ENCODE peak calls at places on chromosomes 7 and 10, in six cellular contexts. G, M, S, V, K and T are unnamed samples.

GRCh38 chr10:107914450-107915276 is 750.2 kb upstream of the SORCS1 start:
- DNase-seq in V (no peak), G (peak; percentile 46), K (peak; percentile 7), S (peak; percentile 43), M (no peak), T (no peak)

GRCh38 chr7:4665661-4666060 is 16.4 kb upstream of the FOXK1 start:
- DNase-seq in V (no peak), M (no peak), S (no peak), K (no peak), G (no peak), T (no peak)

GRCh38 chr10:71736570-71737355 is 17.2 kb upstream of the C10orf105 start:
- DNase-seq in M (no peak), K (peak; percentile 53), S (no peak), V (no peak), G (no peak), T (no peak)

GRCh38 chr7:129264534-129264933 is 39.7 kb downstream of the AHCYL2 start:
- DNase-seq in V (no peak), G (no peak), K (no peak), S (no peak), M (no peak), T (no peak)

GRCh38 chr7:17097668-17098297 is 200.7 kb upstream of the AHR start:
- DNase-seq in M (no peak), V (no peak), S (no peak), K (no peak), G (no peak), T (peak; percentile 47)

GRCh38 chr10:71971769-71972555 is 7.8 kb downstream of the CHST3 start:
- DNase-seq in M (no peak), V (no peak), S (no peak), K (no peak), G (no peak), T (no peak)

GRCh38 chr7:131040467-131040932 is 287.2 kb upstream of the MKLN1 start:
- DNase-seq in K (peak; percentile 77), V (no peak), G (no peak), S (no peak), M (peak; percentile 69), T (peak; percentile 67)

GRCh38 chr10:132706701-132707100 is 79.2 kb downstream of the NKX6-2 start:
- DNase-seq in M (no peak), G (peak; percentile 49), V (peak; percentile 33), S (peak; percentile 25), K (no peak), T (no peak)

GRCh38 chr7:47970750-47971149 is 8.7 kb downstream of the HUS1 start:
- DNase-seq in V (no peak), K (no peak), G (no peak), M (no peak), S (no peak), T (no peak)

GRCh38 chr7:137741443-137741842 is 105.3 kb downstream of the DGKI start:
- DNase-seq in K (no peak), M (no peak), V (no peak), G (no peak), S (no peak), T (no peak)

GRCh38 chr10:77892021-77892739 is 34.4 kb downstream of the DLG5 start:
- DNase-seq in M (no peak), K (no peak), S (no peak), G (no peak), V (no peak), T (no peak)

GRCh38 chr10:112793197-112793921 is 156.7 kb upstream of the TCF7L2 start:
- DNase-seq in M (no peak), V (no peak), G (no peak), S (no peak), K (peak; percentile 64), T (no peak)

GRCh38 chr10:20363666-20364065 is 533.4 kb downstream of the NEBL start:
- DNase-seq in M (no peak), V (no peak), K (no peak), G (no peak), S (no peak), T (no peak)

GRCh38 chr7:111853231-111853990 is 291.1 kb upstream of the IMMP2L start:
- DNase-seq in V (no peak), M (no peak), G (no peak), S (no peak), K (no peak), T (no peak)

GRCh38 chr10:122461729-122462532 is 578 bp downstream of the HTRA1 start:
- DNase-seq in K (no peak), G (no peak), M (no peak), S (peak; percentile 54), V (peak; percentile 54), T (no peak)

GRCh38 chr7:91875851-91876250 is 4.7 kb downstream of the MTERF1 start:
- DNase-seq in V (no peak), S (no peak), K (no peak), M (no peak), G (no peak), T (no peak)

GRCh38 chr7:156618078-156618790 is 22.3 kb upstream of the RNF32 start:
- DNase-seq in V (no peak), G (no peak), M (no peak), S (no peak), K (no peak), T (no peak)

GRCh38 chr7:148277042-148277660 is 313.4 kb upstream of the C7orf33 start:
- DNase-seq in K (no peak), M (no peak), G (no peak), V (no peak), S (no peak), T (no peak)

GRCh38 chr7:148270576-148270975 is 320.0 kb upstream of the C7orf33 start:
- DNase-seq in S (no peak), G (no peak), K (no peak), M (no peak), V (no peak), T (no peak)

GRCh38 chr7:148275359-148275890 is 315.1 kb upstream of the C7orf33 start:
- DNase-seq in K (no peak), G (no peak), V (no peak), M (no peak), S (no peak), T (no peak)

GRCh38 chr7:148274118-148274517 is 316.4 kb upstream of the C7orf33 start:
- DNase-seq in K (no peak), S (no peak), V (no peak), G (no peak), M (no peak), T (no peak)

DNA sequence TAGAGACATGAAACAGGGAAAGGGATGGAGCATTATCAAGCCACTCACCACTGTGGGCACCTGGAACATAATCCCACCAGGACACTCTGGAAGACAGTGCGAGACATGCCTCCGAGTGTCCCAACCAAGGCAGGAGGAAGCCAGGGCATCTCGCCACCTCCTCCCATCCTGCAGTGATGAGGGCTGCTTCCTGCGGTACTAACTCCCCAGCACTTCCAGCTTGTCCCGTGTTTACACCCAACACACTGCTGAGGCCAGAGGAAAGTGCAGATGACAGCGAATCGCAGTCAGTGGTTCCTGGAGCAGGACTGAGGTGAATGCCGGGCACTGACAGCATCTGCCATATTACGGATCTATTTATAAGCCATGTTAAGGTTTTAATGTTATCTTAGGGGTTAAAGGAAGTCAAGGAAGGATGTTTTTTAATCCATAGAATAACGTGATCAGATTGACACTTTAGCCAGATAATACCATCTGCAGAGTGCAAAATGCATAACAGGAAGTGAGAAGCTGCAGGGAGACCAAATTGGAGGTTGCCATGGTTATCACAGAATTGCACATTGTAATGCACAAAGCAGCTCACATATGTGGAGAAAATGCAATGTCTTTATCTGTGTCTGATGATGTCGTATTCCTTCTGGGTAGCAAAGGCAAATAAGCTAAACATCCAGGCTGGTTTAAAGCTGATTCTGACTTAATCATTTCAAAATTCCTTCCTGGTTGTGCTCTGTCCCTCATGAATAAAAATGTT is 314.1 kb upstream of the C7orf33 start:
- DNase-seq in K (no peak), G (no peak), S (no peak), M (peak; percentile 8), V (no peak), T (no peak)
- H3K27ac ChIP-seq in K (no peak overlapping the region), G (no peak overlapping the region), S (no peak overlapping the region), M (no peak overlapping the region), V (no peak overlapping the region), T (no peak overlapping the region)

GRCh38 chr10:73858013-73858708 is 16.2 kb downstream of the CAMK2G start:
- DNase-seq in V (no peak), S (no peak), M (no peak), G (no peak), K (no peak), T (no peak)

GRCh38 chr10:73857446-73857845 is 16.9 kb downstream of the CAMK2G start:
- DNase-seq in S (no peak), V (no peak), K (no peak), G (no peak), M (no peak), T (no peak)

GRCh38 chr10:73854310-73854709 is 20.0 kb downstream of the CAMK2G start:
- DNase-seq in M (no peak), K (peak; percentile 32), G (no peak), S (no peak), V (no peak), T (no peak)

GRCh38 chr10:73855413-73855812 is 18.9 kb downstream of the CAMK2G start:
- DNase-seq in V (no peak), S (no peak), G (no peak), K (peak; percentile 29), M (no peak), T (no peak)

DNA sequence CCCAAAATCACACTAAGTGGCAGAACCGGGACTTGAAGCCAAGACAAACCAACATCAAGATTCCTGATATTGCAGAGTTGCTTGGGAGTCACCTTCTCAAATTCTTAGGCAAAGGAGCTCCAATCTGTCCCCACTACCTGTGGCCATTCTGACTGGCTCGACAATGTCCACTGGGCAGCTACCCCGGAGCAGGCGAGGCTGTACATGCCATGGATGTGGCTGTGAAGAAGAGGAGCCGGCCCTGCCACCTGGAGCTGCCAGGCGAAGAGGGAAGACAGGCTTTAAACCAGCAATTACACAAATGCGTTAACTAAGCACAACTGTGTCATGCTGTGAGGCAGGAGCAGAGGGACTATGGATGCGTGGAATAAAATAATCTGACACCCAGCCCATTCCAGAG is 18.1 kb downstream of the CAMK2G start:
- DNase-seq in S (no peak), V (no peak), M (no peak), G (no peak), K (no peak), T (no peak)
- H3K4me1 ChIP-seq in S (no peaks in the 10 kb centered on the region), V (peaks cover 2% of the 10 kb centered on the region), M (peaks cover 45% of the 10 kb centered on the region), G (no peaks in the 10 kb centered on the region), K (peaks cover 72% of the 10 kb centered on the region), T (no peaks in the 10 kb centered on the region)

GRCh38 chr7:37481154-37481553 is 32.5 kb upstream of the ELMO1 start:
- DNase-seq in G (no peak), V (no peak), S (no peak), M (no peak), K (no peak), T (no peak)

GRCh38 chr7:37481722-37482288 is 33.1 kb upstream of the ELMO1 start:
- DNase-seq in G (no peak), K (no peak), V (no peak), S (no peak), M (no peak), T (no peak)

GRCh38 chr7:37480642-37481041 is 32.0 kb upstream of the ELMO1 start:
- DNase-seq in K (no peak), G (no peak), M (no peak), V (no peak), S (no peak), T (no peak)

GRCh38 chr7:37482953-37483352 is 34.3 kb upstream of the ELMO1 start:
- DNase-seq in S (no peak), K (no peak), G (no peak), M (no peak), V (no peak), T (no peak)

GRCh38 chr7:37482505-37482904 is 33.8 kb upstream of the ELMO1 start:
- DNase-seq in K (no peak), M (no peak), S (no peak), V (no peak), G (no peak), T (no peak)
- H3K27ac ChIP-seq in K (no peak overlapping the region), M (no peak overlapping the region), S (no peak overlapping the region), V (no peak overlapping the region), G (no peak overlapping the region), T (no peak overlapping the region)

GRCh38 chr10:95531041-95531809 is 29.9 kb downstream of the SORBS1 start:
- DNase-seq in S (no peak), M (no peak), V (no peak), G (no peak), K (no peak), T (no peak)
- H3K4me1 ChIP-seq in S (peaks cover 29% of the 10 kb centered on the region), M (no peaks in the 10 kb centered on the region), V (peaks cover 2% of the 10 kb centered on the region), G (no peaks in the 10 kb centered on the region), K (peaks cover 65% of the 10 kb centered on the region), T (no peaks in the 10 kb centered on the region)